ENCODE peak calls at places on chromosomes 6 and 20, in seven cellular contexts. R is adrenal gland, M is uterus, W is H9, A is lower lobe of right lung, N is testis, T is neural progenitor cell. C is an unnamed sample. For H3K4me1, the result is how much of the 10 kb centered on the place peaks cover.

GRCh38 chr6:106462923-106463557 is 102.5 kb downstream of the CRYBG1 start:
- DNase-seq in R (no peak), M (no peak), W (no peak), A (no peak), N (no peak), T (no peak), C (no peak)

GRCh38 chr6:84766796-84767590 is 2.6 kb upstream of the TBX18 start:
- DNase-seq in R (no peak), M (no peak), W (peak), A (no peak), N (no peak), T (peak), C (no peak)

GRCh38 chr6:141956046-141956761 is 176.5 kb upstream of the GJE1 start:
- DNase-seq in R (no peak), M (peak), W (no peak), A (no peak), N (peak), T (no peak), C (no peak)

GRCh38 chr6:20325641-20326421 is 75.8 kb upstream of the E2F3 start:
- DNase-seq in R (no peak), M (no peak), W (no peak), A (no peak), N (no peak), T (no peak), C (no peak)

GRCh38 chr6:154732824-154733609 is at the start of gene SCAF8:
- DNase-seq in R (peak), M (peak), W (peak), A (peak), N (peak), T (peak), C (peak)

GRCh38 chr6:117397536-117398227 is 28.1 kb downstream of the ROS1 start:
- DNase-seq in R (no peak), M (no peak), W (no peak), A (no peak), N (no peak), T (peak), C (no peak)

GRCh38 chr6:137121401-137121997 is 51.9 kb downstream of the IL22RA2 start:
- DNase-seq in R (no peak), M (no peak), W (no peak), A (no peak), N (no peak), T (no peak), C (no peak)

GRCh38 chr20:35329435-35330139 is 37.4 kb upstream of the FAM83C start:
- DNase-seq in R (peak), M (no peak), W (peak), A (no peak), N (no peak), T (peak), C (no peak)

GRCh38 chr6:47047479-47048411 is 5.6 kb upstream of the ADGRF1 start:
- DNase-seq in R (peak), M (peak), W (peak), A (no peak), N (peak), T (peak), C (peak)

GRCh38 chr6:20610636-20611200 is 76.5 kb downstream of the CDKAL1 start:
- DNase-seq in R (no peak), M (no peak), W (no peak), A (no peak), N (no peak), T (no peak), C (no peak)

GRCh38 chr6:87939776-87940175 is 107.9 kb upstream of the SPACA1 start:
- DNase-seq in R (no peak), M (no peak), W (no peak), A (no peak), N (no peak), T (peak), C (no peak)

GRCh38 chr6:144036064-144036873 is 28.2 kb upstream of the PLAGL1 start:
- DNase-seq in R (peak), M (no peak), W (peak), A (peak), N (peak), T (peak), C (peak)

GRCh38 chr6:117022774-117023173 is 145.7 kb downstream of the RFX6 start:
- DNase-seq in R (no peak), M (no peak), W (no peak), A (no peak), N (no peak), T (no peak), C (no peak)

GRCh38 chr20:60906555-60906954 is 345.5 kb upstream of the CDH4 start:
- DNase-seq in R (no peak), M (no peak), W (no peak), A (no peak), N (no peak), T (no peak), C (no peak)

GRCh38 chr20:62555642-62556420 is 80.0 kb upstream of the GATA5 start:
- DNase-seq in R (no peak), M (no peak), W (no peak), A (no peak), N (no peak), T (no peak), C (no peak)

GRCh38 chr6:141824258-141824795 is 308.4 kb upstream of the GJE1 start:
- DNase-seq in R (no peak), M (no peak), W (no peak), A (no peak), N (no peak), T (no peak), C (no peak)

GRCh38 chr20:50521709-50522674 is 11.8 kb downstream of the PTPN1 start:
- DNase-seq in R (no peak), M (no peak), W (no peak), A (no peak), N (no peak), T (no peak), C (no peak)

GRCh38 chr20:50520222-50520877 is 10.2 kb downstream of the PTPN1 start:
- DNase-seq in R (no peak), M (no peak), W (no peak), A (no peak), N (no peak), T (no peak), C (no peak)

GRCh38 chr20:50523552-50524167 is 13.5 kb downstream of the PTPN1 start:
- DNase-seq in R (no peak), M (no peak), W (no peak), A (no peak), N (no peak), T (no peak), C (no peak)

GRCh38 chr20:50519036-50519780 is 9.0 kb downstream of the PTPN1 start:
- DNase-seq in R (no peak), M (no peak), W (no peak), A (no peak), N (no peak), T (no peak), C (no peak)

GRCh38 chr20:50521221-50521642 is 11.0 kb downstream of the PTPN1 start:
- DNase-seq in R (no peak), M (no peak), W (no peak), A (no peak), N (no peak), T (no peak), C (no peak)
- H3K4me1 ChIP-seq in R (half or more), M (under half), W (under half), A (half or more), N (under half), T (under half), C (under half)

GRCh38 chr20:25207960-25208534 is 12.5 kb downstream of the ENTPD6 start:
- DNase-seq in R (no peak), M (no peak), W (no peak), A (no peak), N (no peak), T (no peak), C (no peak)

GRCh38 chr20:25204550-25205276 is 9.2 kb downstream of the ENTPD6 start:
- DNase-seq in R (no peak), M (no peak), W (no peak), A (no peak), N (no peak), T (no peak), C (no peak)

GRCh38 chr20:25205277-25206062 is 10.0 kb downstream of the ENTPD6 start:
- DNase-seq in R (no peak), M (no peak), W (no peak), A (no peak), N (no peak), T (no peak), C (no peak)

GRCh38 chr20:25207149-25207959 is 11.8 kb downstream of the ENTPD6 start:
- DNase-seq in R (no peak), M (no peak), W (no peak), A (no peak), N (no peak), T (no peak), C (no peak)

DNA sequence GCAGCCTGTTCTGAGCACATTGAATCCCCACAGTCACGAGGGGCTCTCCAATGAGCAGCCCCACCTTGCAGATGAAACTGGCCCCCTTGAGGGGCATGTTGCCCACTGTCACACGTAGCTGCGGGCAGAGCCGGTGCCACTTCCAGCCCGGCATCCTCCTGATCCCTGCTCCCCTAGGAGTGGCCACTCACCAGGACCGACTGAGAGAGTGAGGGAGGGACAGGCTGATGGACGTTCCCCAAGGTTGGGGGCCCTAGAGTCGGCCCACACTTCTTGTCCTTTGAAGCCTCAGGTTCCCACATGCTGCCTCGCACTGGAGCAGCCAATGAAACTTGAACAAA is 10.5 kb downstream of the ENTPD6 start:
- DNase-seq in R (no peak), M (no peak), W (no peak), A (no peak), N (no peak), T (no peak), C (no peak)
- H3K4me1 ChIP-seq in R (under half), M (under half), W (under half), A (under half), N (under half), T (under half), C (under half)

DNA sequence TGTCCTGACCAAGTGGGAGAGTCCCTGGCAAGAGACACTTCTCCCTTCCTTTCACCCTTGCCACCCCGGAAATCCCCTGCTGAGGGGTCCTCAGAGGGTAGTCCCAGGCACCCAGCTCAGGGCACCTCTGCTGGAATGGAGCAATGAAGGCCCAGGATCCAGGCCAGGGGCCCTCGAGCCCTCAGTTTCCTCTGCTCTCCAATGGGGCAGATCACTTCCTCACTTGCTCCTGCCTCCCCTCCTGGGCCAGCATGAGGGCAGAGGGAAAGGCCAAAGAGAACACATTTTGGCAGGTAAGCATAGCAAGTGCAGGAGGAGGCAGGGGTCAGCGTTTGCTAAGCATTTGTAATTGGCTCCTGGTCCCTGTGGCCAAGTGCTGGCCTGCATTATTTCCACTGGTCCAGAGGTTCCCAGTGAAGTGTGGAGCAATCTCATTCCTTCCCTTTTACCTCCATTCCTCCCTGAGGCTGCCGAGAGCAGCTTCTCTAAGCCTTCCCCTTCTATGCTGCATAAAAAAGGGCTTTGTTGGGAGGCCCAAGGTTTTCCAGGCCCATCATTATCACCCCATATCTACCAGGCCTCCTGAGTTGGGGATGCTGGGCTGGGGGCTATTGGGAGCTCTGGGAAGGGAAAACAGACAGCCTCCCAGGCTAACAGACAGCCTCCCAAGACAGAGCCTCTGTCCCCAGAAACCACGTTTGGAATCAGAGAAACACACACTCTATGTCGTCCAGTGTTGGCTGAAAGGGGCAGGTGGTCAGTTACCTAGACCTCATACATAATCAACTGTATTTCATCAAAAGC is 28.8 kb upstream of the VEGFA start:
- DNase-seq in R (peak), M (no peak), W (peak), A (no peak), N (no peak), T (no peak), C (no peak)
- H3K4me1 ChIP-seq in R (under half), M (under half), W (under half), A (under half), N (under half), T (under half), C (under half)

DNA sequence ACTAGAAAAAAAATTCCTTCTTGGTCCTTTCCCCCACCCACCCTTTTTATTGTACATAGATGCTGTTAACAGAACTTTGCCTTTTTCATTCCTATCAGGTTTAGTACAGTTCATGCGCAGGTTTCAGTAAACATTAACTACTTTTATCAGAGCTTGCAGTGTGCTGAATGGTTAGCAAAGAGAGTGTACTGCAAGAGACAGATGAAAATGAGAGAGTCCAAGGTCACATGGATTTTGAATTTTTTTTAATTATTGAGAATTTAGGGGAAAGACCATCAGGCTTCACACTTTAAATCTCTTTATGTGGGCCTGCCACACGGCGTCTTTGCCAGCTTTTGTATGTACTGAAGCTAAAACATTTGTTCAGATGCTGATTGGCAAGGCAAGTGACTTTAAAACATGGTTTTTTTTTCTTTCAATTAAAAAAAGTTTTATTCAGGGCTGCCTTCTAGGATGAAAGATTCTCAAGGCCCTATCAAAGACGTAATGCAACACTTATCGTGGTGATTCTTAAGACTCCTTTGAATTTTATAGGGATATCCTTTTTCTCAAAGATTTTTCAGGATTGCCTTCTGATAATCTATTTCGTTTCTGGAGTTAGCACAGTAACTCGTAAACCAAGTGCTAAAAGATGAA is 32.2 kb downstream of the RREB1 start:
- DNase-seq in R (no peak), M (no peak), W (no peak), A (no peak), N (no peak), T (no peak), C (no peak)
- H3K4me1 ChIP-seq in R (half or more), M (under half), W (under half), A (half or more), N (half or more), T (half or more), C (half or more)

GRCh38 chr6:159077123-159077522 is 32.3 kb upstream of the TAGAP start:
- DNase-seq in R (no peak), M (peak), W (no peak), A (no peak), N (no peak), T (no peak), C (no peak)

GRCh38 chr6:159080217-159080976 is 35.6 kb upstream of the TAGAP start:
- DNase-seq in R (no peak), M (no peak), W (no peak), A (no peak), N (no peak), T (no peak), C (no peak)

GRCh38 chr6:159082039-159082815 is 37.4 kb upstream of the TAGAP start:
- DNase-seq in R (no peak), M (no peak), W (no peak), A (no peak), N (no peak), T (no peak), C (no peak)

GRCh38 chr6:159075506-159076100 is 30.8 kb upstream of the TAGAP start:
- DNase-seq in R (peak), M (no peak), W (no peak), A (no peak), N (no peak), T (no peak), C (no peak)

GRCh38 chr6:159079367-159079766 is 34.6 kb upstream of the TAGAP start:
- DNase-seq in R (no peak), M (no peak), W (no peak), A (no peak), N (no peak), T (no peak), C (no peak)
- H3K4me1 ChIP-seq in R (under half), M (under half), W (under half), A (under half), N (under half), T (under half), C (under half)

GRCh38 chr6:1162367-1163275 is 149.3 kb upstream of the FOXQ1 start:
- DNase-seq in R (no peak), M (no peak), W (no peak), A (no peak), N (no peak), T (no peak), C (no peak)
- H3K4me1 ChIP-seq in R (under half), M (under half), W (under half), A (under half), N (under half), T (under half), C (under half)

GRCh38 chr20:50223321-50223995 is 32.8 kb downstream of the CEBPB start:
- DNase-seq in R (no peak), M (no peak), W (no peak), A (peak), N (no peak), T (no peak), C (no peak)

GRCh38 chr20:50220093-50220893 is 29.7 kb downstream of the CEBPB start:
- DNase-seq in R (no peak), M (no peak), W (no peak), A (peak), N (no peak), T (no peak), C (no peak)

GRCh38 chr20:50222568-50223320 is 32.1 kb downstream of the CEBPB start:
- DNase-seq in R (no peak), M (no peak), W (no peak), A (no peak), N (no peak), T (no peak), C (no peak)

GRCh38 chr20:50220894-50221266 is 30.2 kb downstream of the CEBPB start:
- DNase-seq in R (no peak), M (no peak), W (no peak), A (no peak), N (no peak), T (no peak), C (no peak)

GRCh38 chr20:50221501-50222323 is 31.1 kb downstream of the CEBPB start:
- DNase-seq in R (peak), M (no peak), W (no peak), A (peak), N (no peak), T (no peak), C (no peak)
- H3K4me1 ChIP-seq in R (under half), M (under half), W (under half), A (half or more), N (under half), T (under half), C (half or more)

GRCh38 chr6:158810149-158811095 is 8.7 kb downstream of the EZR start:
- DNase-seq in R (no peak), M (no peak), W (no peak), A (no peak), N (no peak), T (no peak), C (no peak)

GRCh38 chr6:158813032-158813431 is 6.1 kb downstream of the EZR start:
- DNase-seq in R (no peak), M (no peak), W (no peak), A (no peak), N (no peak), T (no peak), C (no peak)

GRCh38 chr6:158815915-158816314 is 3.3 kb downstream of the EZR start:
- DNase-seq in R (no peak), M (no peak), W (no peak), A (no peak), N (peak), T (no peak), C (no peak)

GRCh38 chr6:158815379-158815724 is 3.8 kb downstream of the EZR start:
- DNase-seq in R (no peak), M (no peak), W (no peak), A (no peak), N (peak), T (no peak), C (no peak)

DNA sequence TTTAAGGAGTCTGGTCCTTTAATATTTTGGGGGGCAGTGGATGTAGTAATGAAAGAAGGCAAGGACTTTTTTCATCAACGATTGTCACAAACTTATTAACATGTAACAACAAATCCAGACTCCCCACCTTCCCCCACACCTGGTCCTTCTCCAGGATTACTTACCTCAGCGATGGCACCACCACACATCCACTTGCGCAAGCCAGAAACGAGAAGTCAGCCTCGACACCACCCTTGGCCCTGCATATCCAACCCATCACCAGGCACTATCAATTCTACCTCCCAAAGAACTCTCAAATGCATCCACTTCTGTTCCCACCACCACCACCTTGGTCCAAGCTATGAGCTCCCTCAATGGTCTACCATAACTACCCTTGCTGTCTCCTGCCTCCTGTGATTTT is 6.6 kb downstream of the EZR start:
- DNase-seq in R (no peak), M (no peak), W (no peak), A (no peak), N (no peak), T (no peak), C (no peak)
- H3K4me1 ChIP-seq in R (half or more), M (under half), W (under half), A (half or more), N (half or more), T (under half), C (half or more)

DNA sequence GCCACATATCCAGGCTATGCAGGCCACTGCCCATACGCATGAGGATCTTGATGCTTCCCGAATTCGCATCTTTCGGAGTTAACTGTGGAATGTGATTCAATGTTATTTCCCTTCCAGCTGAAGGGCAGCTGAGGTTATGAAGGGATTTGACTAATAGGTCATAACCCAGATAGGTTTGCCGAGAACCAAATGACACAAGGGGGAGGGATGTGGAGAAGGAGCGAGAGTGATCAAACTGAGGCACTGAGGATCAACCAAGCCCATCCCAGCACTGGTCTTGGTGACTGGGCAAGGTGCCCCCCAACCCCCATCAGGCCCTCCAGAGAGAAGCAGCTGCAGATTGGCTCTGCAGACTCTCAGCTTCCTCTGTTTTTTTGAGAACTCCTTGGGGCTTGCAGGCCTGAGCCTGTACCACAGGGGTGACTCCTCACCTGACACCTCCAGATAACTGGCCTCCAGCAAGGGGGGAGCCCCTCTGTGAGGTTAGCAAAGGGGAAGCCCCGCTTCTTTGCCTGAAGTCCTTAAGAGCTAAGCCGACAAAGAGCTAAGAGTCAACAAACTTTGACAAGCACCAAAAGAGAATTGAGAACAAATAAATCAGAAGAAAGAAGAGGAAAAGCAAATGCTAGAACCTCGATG is 185.9 kb downstream of the PDE7B start:
- DNase-seq in R (no peak), M (no peak), W (no peak), A (no peak), N (no peak), T (no peak), C (no peak)
- H3K4me1 ChIP-seq in R (under half), M (under half), W (under half), A (under half), N (under half), T (under half), C (under half)